ENCODE peak calls at places on chromosome 18, in four cellular contexts. O is A549, N is heart right ventricle, V is psoas muscle. W is an unnamed sample.

GRCh38 chr18:6610436-6610835 is 119.1 kb upstream of the ARHGAP28 start:
- DNase-seq in O (no peak), N (no peak), V (no peak), W (no peak)

GRCh38 chr18:79965119-79965902 is 868 bp downstream of the HSBP1L1 start:
- DNase-seq in N (no peak), O (peak), V (no peak), W (peak)

GRCh38 chr18:42028232-42028832 is 73.3 kb downstream of the PIK3C3 start:
- DNase-seq in O (peak), V (no peak), N (no peak), W (peak)

GRCh38 chr18:79548986-79549637 is 130.5 kb upstream of the CTDP1 start:
- DNase-seq in O (no peak), V (no peak), N (no peak), W (no peak)

GRCh38 chr18:76412010-76412817 is 82.8 kb downstream of the ZNF516 start:
- DNase-seq in N (no peak), V (no peak), O (no peak), W (peak)

GRCh38 chr18:48934708-48935432 is 15.9 kb downstream of the SMAD7 start:
- DNase-seq in O (no peak), N (peak), V (peak), W (peak)

GRCh38 chr18:49277395-49278036 is 182.9 kb downstream of the DYM start:
- DNase-seq in O (no peak), V (no peak), N (no peak), W (peak)

GRCh38 chr18:59993560-59993959 is 93.8 kb downstream of the PMAIP1 start:
- DNase-seq in V (no peak), N (no peak), O (no peak), W (no peak)

GRCh38 chr18:61127714-61128485 is 205.3 kb upstream of the CDH20 start:
- DNase-seq in O (no peak), N (no peak), V (no peak), W (no peak)

GRCh38 chr18:75115514-75115913 is 93.4 kb downstream of the PTGR3 start:
- DNase-seq in O (no peak), V (no peak), N (no peak), W (peak)

GRCh38 chr18:28457784-28458183 is 280.9 kb upstream of the CDH2 start:
- DNase-seq in O (no peak), V (no peak), N (no peak), W (no peak)

GRCh38 chr18:74994502-74995403 is 214.2 kb downstream of the PTGR3 start:
- DNase-seq in O (no peak), N (no peak), V (no peak), W (no peak)

GRCh38 chr18:26649193-26649543 is 100.8 kb upstream of the KCTD1 start:
- DNase-seq in N (no peak), V (no peak), O (no peak), W (no peak)

GRCh38 chr18:7598167-7599062 is 31.3 kb downstream of the PTPRM start:
- DNase-seq in N (no peak), V (no peak), O (no peak), W (peak)

GRCh38 chr18:10207682-10208081 is 246.8 kb upstream of the APCDD1 start:
- DNase-seq in N (no peak), O (no peak), V (no peak), W (no peak)

GRCh38 chr18:77086656-77087390 is 45.8 kb downstream of the MBP start:
- DNase-seq in O (no peak), N (no peak), V (no peak), W (no peak)

GRCh38 chr18:44079602-44080001 is 601.1 kb upstream of the SETBP1 start:
- DNase-seq in V (no peak), N (no peak), O (no peak), W (peak)

GRCh38 chr18:36692331-36692730 is 136.5 kb downstream of the TPGS2 start:
- DNase-seq in O (no peak), N (no peak), V (no peak), W (no peak)

GRCh38 chr18:52510139-52510538 is 170.1 kb downstream of the DCC start:
- DNase-seq in N (no peak), O (no peak), V (no peak), W (no peak)

GRCh38 chr18:74356959-74357358 is 41.3 kb downstream of the C18orf63 start:
- DNase-seq in N (no peak), V (no peak), O (no peak), W (no peak)

GRCh38 chr18:27991391-27991790 is 185.5 kb downstream of the CDH2 start:
- DNase-seq in V (no peak), N (no peak), O (no peak), W (no peak)

GRCh38 chr18:13613099-13613498 is 113.3 kb downstream of the FAM210A start:
- DNase-seq in V (no peak), N (no peak), O (no peak), W (no peak)

GRCh38 chr18:32530947-32531651 is 60.4 kb upstream of the GAREM1 start:
- DNase-seq in O (no peak), V (no peak), N (no peak), W (no peak)

GRCh38 chr18:9960263-9960904 is 46.6 kb downstream of the VAPA start:
- DNase-seq in N (no peak), O (no peak), V (no peak), W (no peak)

GRCh38 chr18:52605345-52605744 is 265.3 kb downstream of the DCC start:
- DNase-seq in V (no peak), N (no peak), O (no peak), W (no peak)

GRCh38 chr18:79642626-79643025 is 37.0 kb upstream of the CTDP1 start:
- DNase-seq in N (no peak), O (no peak), V (no peak), W (no peak)

GRCh38 chr18:267380-267687 is 513 bp downstream of the THOC1 start:
- DNase-seq in N (no peak), V (no peak), O (peak), W (no peak)

GRCh38 chr18:41905786-41906527 is 49.1 kb upstream of the PIK3C3 start:
- DNase-seq in V (no peak), O (no peak), N (no peak), W (no peak)

GRCh38 chr18:26225022-26225693 is 1.1 kb upstream of the TAF4B start:
- DNase-seq in N (no peak), O (no peak), V (no peak), W (no peak)

GRCh38 chr18:75208055-75208835 is 694 bp downstream of the PTGR3 start:
- DNase-seq in N (peak), V (peak), O (no peak), W (peak)

GRCh38 chr18:75660932-75661331 is 233.4 kb upstream of the SMIM21 start:
- DNase-seq in O (no peak), V (no peak), N (no peak), W (no peak)

GRCh38 chr18:64419156-64419555 is 270.3 kb upstream of the LINC00305 start:
- DNase-seq in V (no peak), O (no peak), N (no peak), W (no peak)

GRCh38 chr18:9612215-9612830 is 2.0 kb downstream of the PPP4R1 start:
- DNase-seq in O (peak), V (no peak), N (no peak), W (peak)

GRCh38 chr18:45447364-45448265 is 167.7 kb upstream of the SLC14A2 start:
- DNase-seq in V (no peak), N (no peak), O (no peak), W (no peak)

GRCh38 chr18:45449761-45450227 is 165.5 kb upstream of the SLC14A2 start:
- DNase-seq in V (peak), O (no peak), N (peak), W (no peak)

DNA sequence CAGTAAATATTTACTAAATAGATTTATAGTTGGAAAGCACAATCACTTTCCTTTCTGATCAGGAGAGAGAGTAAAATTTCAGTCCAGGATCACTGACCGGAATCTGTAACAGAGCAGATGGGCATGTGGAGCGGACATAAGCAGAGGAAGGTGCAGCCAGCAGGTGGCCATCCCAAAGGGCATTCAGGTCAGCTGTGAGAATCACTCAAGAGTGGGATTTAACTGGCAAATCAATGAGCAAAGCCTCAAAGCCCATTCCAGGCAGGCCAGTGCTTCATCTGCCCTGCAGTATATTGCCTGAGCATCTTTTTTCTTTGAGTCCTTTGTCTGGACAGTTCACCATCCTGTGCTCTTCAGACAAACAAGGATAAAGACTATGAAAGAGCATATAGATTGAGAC is 166.4 kb upstream of the SLC14A2 start:
- DNase-seq in V (no peak), N (no peak), O (no peak), W (no peak)
- H3K27ac ChIP-seq in V (no peak), N (peak), O (no peak), W (no peak)

GRCh38 chr18:63074987-63075404 is 244.6 kb downstream of the BCL2 start:
- DNase-seq in N (peak), V (peak), O (peak), W (peak)
- H3K27ac ChIP-seq in N (peak), V (peak), O (no peak), W (peak)

DNA sequence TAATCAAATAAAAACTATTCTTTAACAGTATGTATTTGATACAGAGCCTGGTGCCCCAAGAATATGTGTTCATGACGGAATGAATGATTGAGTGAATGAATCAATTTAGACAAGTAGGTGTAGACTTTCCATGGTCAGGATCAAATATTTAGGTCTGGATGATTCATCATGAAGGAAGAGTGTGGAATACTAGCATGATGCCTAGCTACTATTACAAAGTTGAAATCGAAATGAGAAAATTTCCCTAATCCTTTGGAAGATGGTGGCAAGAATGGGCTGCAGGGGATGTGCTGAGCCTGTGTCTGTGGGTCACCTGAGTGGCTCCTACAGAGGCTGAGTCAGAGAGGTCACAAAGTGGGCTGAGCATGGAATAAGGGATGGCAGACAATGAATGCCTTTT is 3.1 kb upstream of the MALT1 start:
- DNase-seq in N (no peak), V (no peak), O (no peak), W (no peak)
- H3K27ac ChIP-seq in N (no peak), V (no peak), O (peak), W (peak)

DNA sequence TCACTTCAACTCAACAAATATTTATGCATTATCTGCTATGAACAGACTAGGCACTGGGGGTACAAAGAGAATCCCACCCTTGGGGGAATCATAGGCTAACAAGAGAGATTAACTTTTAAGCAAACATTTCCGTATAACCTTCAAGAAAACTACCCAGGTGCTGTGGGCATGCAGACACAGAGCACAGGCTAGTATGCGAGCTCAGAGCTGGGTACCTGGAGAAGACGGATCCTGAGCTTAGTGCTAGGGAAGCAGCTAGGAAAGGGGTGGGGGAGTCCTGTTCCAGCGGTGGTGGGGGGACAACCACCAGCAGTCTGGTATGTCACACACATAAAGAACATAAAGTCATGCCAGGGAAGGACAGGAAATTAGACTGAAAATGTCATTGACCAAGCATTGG is 17.5 kb upstream of the DSG3 start:
- DNase-seq in N (no peak), V (no peak), O (no peak), W (no peak)
- H3K27ac ChIP-seq in N (no peak), V (no peak), O (no peak), W (no peak)

GRCh38 chr18:23485386-23485785 is 17.9 kb upstream of the RMC1 start:
- DNase-seq in O (no peak), N (no peak), V (no peak), W (no peak)
- H3K27ac ChIP-seq in O (no peak), N (no peak), V (no peak), W (no peak)

DNA sequence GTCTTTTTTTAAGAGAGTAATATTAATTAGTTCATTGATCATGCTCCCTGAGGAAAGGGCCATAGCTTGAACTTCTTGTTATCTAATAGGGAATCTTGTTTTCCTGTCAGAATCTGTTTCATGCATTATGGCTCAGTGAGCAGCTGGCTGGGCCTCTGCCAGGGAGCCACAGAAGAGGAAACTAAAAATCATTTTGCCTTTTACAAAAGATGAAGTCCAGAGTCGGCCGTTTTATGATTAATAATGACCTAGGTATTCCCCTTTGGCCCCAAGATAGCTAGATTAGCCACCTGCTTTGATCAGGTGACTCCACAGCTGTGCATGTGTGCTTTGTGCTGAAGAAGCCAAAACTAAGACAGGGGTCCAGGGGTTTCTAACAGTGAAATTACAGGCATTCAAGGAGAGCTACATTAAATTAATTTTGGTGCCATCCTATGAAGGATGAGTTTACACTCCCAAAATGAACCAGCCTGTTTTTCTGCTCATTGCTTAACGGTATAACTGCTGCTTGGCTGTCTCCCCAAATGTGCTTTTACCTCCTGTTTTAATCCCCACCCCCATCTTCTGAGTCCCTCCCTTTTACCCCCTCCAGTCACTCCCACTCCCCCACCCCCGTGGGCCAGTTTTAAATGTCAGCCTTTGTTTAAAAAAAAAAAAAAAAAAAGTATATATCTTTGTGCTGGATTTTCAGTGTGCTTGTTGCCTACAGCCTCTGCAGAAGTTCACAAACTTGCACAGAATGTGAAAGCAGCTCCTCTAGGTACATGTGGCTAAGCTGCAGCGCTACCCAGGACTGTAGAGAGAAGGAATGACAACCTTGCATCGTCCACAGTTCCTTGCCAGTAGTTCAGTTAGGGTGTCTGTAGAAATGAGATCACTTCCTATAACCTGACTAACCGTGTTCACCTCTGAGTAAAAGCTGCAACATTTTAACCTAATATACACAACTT is 93.1 kb downstream of the CABLES1 start:
- DNase-seq in V (no peak), N (no peak), O (no peak), W (no peak)
- H3K27ac ChIP-seq in V (peak), N (peak), O (no peak), W (no peak)

GRCh38 chr18:55402731-55403405 is 185.1 kb downstream of the TCF4 start:
- DNase-seq in N (no peak), O (no peak), V (no peak), W (peak)

GRCh38 chr18:55403555-55403954 is 184.4 kb downstream of the TCF4 start:
- DNase-seq in V (no peak), N (no peak), O (no peak), W (no peak)

GRCh38 chr18:55400590-55401274 is 187.3 kb downstream of the TCF4 start:
- DNase-seq in O (no peak), N (no peak), V (no peak), W (peak)

GRCh38 chr18:55401275-55401620 is 186.7 kb downstream of the TCF4 start:
- DNase-seq in N (no peak), O (no peak), V (no peak), W (no peak)

DNA sequence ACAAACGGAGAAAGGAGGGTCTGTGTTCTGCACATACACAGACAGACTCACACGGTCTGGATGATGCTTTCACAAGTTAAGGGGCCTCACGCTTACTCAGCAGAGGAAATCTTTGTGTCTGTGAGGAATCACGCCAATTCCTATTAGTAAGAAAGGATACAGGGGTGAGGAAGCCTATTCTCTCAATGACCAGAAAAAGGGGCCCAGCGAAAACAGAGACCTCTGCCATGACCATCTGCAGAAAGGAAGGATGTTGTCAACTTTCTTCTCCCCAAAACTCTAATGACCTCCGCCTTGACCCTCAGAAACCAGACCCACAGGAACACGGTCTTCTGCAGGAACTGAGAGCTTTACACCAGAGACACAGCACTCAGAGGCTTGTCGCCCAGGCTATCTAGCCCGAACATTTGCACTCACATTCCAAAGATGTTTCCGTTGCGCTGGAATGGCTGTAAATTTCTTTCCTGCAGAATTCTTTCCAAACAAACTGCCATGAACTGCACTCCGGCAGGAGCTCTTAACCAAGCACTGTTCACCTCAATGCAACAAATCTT is 186.3 kb downstream of the TCF4 start:
- DNase-seq in O (no peak), N (peak), V (no peak), W (peak)
- H3K27ac ChIP-seq in O (peak), N (peak), V (peak), W (peak)

W was measured in SJSA1.